ENCODE peak calls at places on chromosome 14, in five cellular contexts. M, H, F, U and S are unnamed samples.

GRCh38 chr14:22800356-22800755 is 14.9 kb downstream of the SLC7A7 start:
- DNase-seq in M (no peak), F (no peak), U (no peak), H (no peak), S (no peak)

GRCh38 chr14:97710726-97711125 is 913.5 kb downstream of the VRK1 start:
- DNase-seq in F (no peak), M (no peak), H (no peak), U (no peak), S (no peak)

GRCh38 chr14:41285193-41285748 is 321.4 kb upstream of the LRFN5 start:
- DNase-seq in H (no peak), U (peak), F (peak), M (peak), S (peak)

GRCh38 chr14:100078997-100079561 is 13.9 kb downstream of the EVL start:
- DNase-seq in U (peak), F (no peak), M (peak), H (peak), S (no peak)

GRCh38 chr14:79852975-79853374 is 358.3 kb downstream of the DIO2 start:
- DNase-seq in F (no peak), M (no peak), H (no peak), U (no peak), S (no peak)

GRCh38 chr14:63544641-63545234 is 1.6 kb upstream of the PPP2R5E start:
- DNase-seq in U (peak), F (no peak), M (no peak), H (no peak), S (no peak)

GRCh38 chr14:85528080-85528881 is 1.7 kb upstream of the FLRT2 start:
- DNase-seq in F (peak), M (no peak), H (peak), U (peak), S (no peak)

GRCh38 chr14:103105580-103106168 is 11.1 kb downstream of the EXOC3L4 start:
- DNase-seq in F (no peak), M (no peak), U (no peak), H (no peak), S (peak)

GRCh38 chr14:75497191-75497590 is 25.1 kb upstream of the BATF start:
- DNase-seq in F (no peak), M (peak), U (no peak), H (no peak), S (no peak)

GRCh38 chr14:69973846-69974245 is 94.6 kb downstream of the SMOC1 start:
- DNase-seq in M (no peak), H (no peak), F (no peak), U (no peak), S (no peak)

GRCh38 chr14:69963966-69964365 is 84.8 kb downstream of the SMOC1 start:
- DNase-seq in F (no peak), M (no peak), H (no peak), U (no peak), S (no peak)

GRCh38 chr14:69972755-69973154 is 93.5 kb downstream of the SMOC1 start:
- DNase-seq in U (no peak), H (no peak), F (no peak), M (no peak), S (peak)

GRCh38 chr14:69964841-69965240 is 85.6 kb downstream of the SMOC1 start:
- DNase-seq in F (no peak), M (no peak), U (no peak), H (no peak), S (no peak)

DNA sequence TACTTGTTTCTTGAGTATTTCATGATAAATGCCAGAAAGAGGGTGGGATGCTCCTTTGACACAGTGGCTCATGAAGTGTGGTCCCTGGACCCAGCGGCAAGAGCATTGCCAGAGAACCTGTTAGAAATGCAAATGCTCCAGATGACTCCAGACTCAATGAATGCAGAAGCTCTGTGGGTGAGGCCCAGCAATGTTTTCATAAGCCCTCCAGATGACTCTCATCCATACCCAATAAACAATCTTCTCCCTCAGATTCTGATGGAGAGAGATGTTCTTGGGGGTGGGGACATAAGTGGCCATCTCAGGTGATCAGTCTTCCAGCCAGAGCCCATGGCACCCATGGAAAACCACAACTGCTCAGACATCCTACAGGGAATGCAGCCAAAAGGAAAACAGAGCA is 88.9 kb downstream of the SMOC1 start:
- DNase-seq in F (no peak), H (no peak), M (no peak), U (no peak), S (no peak)
- H2BK12ac ChIP-seq in F (no peak), H (no peak), M (no peak), U (no peak), S (no peak)

DNA sequence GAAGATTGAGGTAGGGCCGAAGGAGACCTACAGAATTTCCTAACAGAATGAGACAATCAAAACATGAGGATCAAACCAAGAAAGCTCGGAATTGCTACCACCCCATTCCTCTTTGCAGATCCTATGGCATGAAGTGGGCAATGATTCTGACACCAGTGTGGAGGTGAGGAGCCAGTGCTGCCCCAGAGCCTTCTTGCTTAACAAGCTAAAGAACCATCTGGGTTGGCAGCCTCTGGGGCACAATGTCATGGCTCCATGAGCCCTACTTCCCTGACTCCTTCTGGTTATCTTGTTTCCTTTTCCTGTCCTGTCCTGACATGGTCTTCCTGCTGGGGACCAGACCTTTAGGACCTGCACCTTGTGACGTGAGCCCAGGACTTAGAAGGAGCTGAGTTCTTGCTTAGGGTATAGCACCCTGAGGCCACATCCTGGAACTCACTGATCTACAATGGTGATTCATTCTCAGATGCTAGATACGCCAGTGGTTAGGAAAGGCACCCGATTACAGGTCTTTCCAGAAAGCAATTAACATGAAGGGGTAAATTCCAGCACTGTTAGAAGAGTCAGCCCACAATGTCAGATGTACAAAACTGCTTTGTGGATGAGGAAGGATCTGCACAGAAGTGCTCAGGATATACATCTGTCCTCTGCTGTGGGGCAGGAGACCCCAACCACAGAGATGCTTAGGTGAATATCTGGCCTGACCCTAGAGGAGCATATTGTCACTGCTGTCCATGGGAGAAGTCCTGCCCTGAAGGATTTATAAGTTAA is 324.2 kb downstream of the ZFP36L1 start:
- DNase-seq in U (peak), H (no peak), F (no peak), M (no peak), S (peak)
- H2BK12ac ChIP-seq in U (peak), H (no peak), F (peak), M (peak), S (peak)

GRCh38 chr14:35961697-35962274 is 135.6 kb downstream of the BRMS1L start:
- DNase-seq in H (no peak), M (no peak), U (no peak), F (no peak), S (no peak)
- H2BK12ac ChIP-seq in H (no peak), M (no peak), U (no peak), F (no peak), S (no peak)

GRCh38 chr14:57709909-57710308 is 156.0 kb downstream of the SLC35F4 start:
- DNase-seq in H (no peak), F (no peak), M (no peak), U (no peak), S (no peak)

GRCh38 chr14:57714487-57714899 is 151.4 kb downstream of the SLC35F4 start:
- DNase-seq in M (no peak), U (no peak), F (no peak), H (peak), S (peak)

GRCh38 chr14:57712698-57713097 is 153.2 kb downstream of the SLC35F4 start:
- DNase-seq in U (no peak), F (no peak), M (no peak), H (no peak), S (no peak)

GRCh38 chr14:57707219-57707618 is 158.7 kb downstream of the SLC35F4 start:
- DNase-seq in H (no peak), U (no peak), F (no peak), M (no peak), S (no peak)

DNA sequence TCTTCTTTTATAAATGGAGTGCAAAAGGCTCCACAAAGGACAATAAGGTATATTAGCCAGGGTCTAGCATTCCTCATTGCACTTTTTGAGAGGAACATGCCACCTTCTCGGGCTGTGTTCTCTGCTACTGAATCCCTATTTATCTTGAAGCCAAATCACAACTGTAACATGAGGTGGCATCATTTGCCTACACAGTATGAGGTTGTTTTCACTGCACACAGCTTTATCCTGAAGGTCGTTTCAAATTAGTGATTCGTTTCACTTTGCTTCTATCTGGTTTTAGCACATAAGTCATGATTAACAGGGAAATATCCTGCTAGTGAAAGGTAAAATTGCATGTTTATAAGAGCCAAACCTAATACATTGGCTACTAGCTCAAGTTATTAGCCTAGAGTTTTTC is 153.8 kb downstream of the SLC35F4 start:
- DNase-seq in H (no peak), M (no peak), U (no peak), F (no peak), S (no peak)
- H2BK12ac ChIP-seq in H (no peak), M (no peak), U (no peak), F (no peak), S (no peak)

GRCh38 chr14:104685998-104686610 is 3.3 kb upstream of the INF2 start:
- DNase-seq in H (no peak), F (no peak), M (no peak), U (no peak), S (no peak)
- H2BK12ac ChIP-seq in H (no peak), F (no peak), M (no peak), U (no peak), S (no peak)

GRCh38 chr14:88632512-88632911 is 69.7 kb downstream of the ZC3H14 start:
- DNase-seq in U (no peak), H (no peak), F (no peak), M (no peak), S (no peak)
- H2BK12ac ChIP-seq in U (no peak), H (no peak), F (no peak), M (no peak), S (no peak)